ENCODE peak calls at places on chromosomes 13 and 19, in nine cellular contexts. A is astrocyte of the spinal cord; L is A172; B is mucosa of descending colon; D is mucosa of gallbladder; V is stimulated activated CD8-positive, alpha-beta memory T cell treated with anti-CD3 and anti-CD28 coated beads, Interleukin-15, amount 100 ng/mL, for 24 hours; R is EH; N is endothelial cell; U is NCI-H748 treated with DMSO at 0.1 percent for 48 hours. O is an unnamed sample.
A peak's percentile ranks its signal among the peaks of the same experiment; 100 is the strongest.

GRCh38 chr19:31066385-31066784 is 282.9 kb downstream of the TSHZ3 start:
- DNase-seq in A (peak; percentile 66), L (peak; percentile 77), B (no peak), D (no peak), V (no peak), R (peak; percentile 86), N (no peak), U (no peak), O (peak; percentile 82)

GRCh38 chr19:5934779-5935472 is 20.9 kb downstream of the CAPS start:
- DNase-seq in A (peak; percentile 50), L (no peak), B (no peak), D (peak; percentile 32), V (no peak), R (peak; percentile 89), N (no peak), U (no peak), O (peak; percentile 83)

GRCh38 chr19:56670961-56671612 is 470 bp downstream of the ZNF835 start:
- DNase-seq in A (no peak), L (no peak), B (no peak), D (no peak), V (no peak), R (no peak), N (no peak), U (no peak), O (no peak)

GRCh38 chr13:57633950-57634828 is 2.6 kb downstream of the PCDH17 start:
- DNase-seq in A (no peak), L (no peak), B (no peak), D (no peak), V (no peak), R (no peak), N (peak; percentile 28), U (no peak), O (no peak)

GRCh38 chr13:93794197-93794885 is 567.7 kb downstream of the GPC6 start:
- DNase-seq in A (peak; percentile 5), L (no peak), B (no peak), D (no peak), V (peak; percentile 1), R (no peak), N (no peak), U (no peak), O (no peak)

GRCh38 chr19:17325881-17326594 is 8.6 kb downstream of the ANO8 start:
- DNase-seq in A (peak; percentile 32), L (no peak), B (no peak), D (no peak), V (no peak), R (no peak), N (no peak), U (no peak), O (no peak)

GRCh38 chr19:32543107-32543900 is 37.7 kb upstream of the PDCD5 start:
- DNase-seq in A (no peak), L (peak; percentile 89), B (no peak), D (no peak), V (no peak), R (peak; percentile 31), N (no peak), U (no peak), O (no peak)

GRCh38 chr19:15779756-15780476 is 7.5 kb upstream of the OR10H5 start:
- DNase-seq in A (no peak), L (peak; percentile 93), B (peak; percentile 70), D (peak; percentile 85), V (no peak), R (no peak), N (no peak), U (no peak), O (no peak)

GRCh38 chr19:6773323-6773931 is 919 bp downstream of the VAV1 start:
- DNase-seq in A (no peak), L (no peak), B (peak; percentile 85), D (no peak), V (no peak), R (no peak), N (no peak), U (no peak), O (no peak)

GRCh38 chr13:66888698-66889097 is 341.4 kb downstream of the PCDH9 start:
- DNase-seq in A (no peak), L (no peak), B (no peak), D (no peak), V (no peak), R (no peak), N (no peak), U (no peak), O (no peak)

GRCh38 chr19:2332341-2333026 is 4.0 kb downstream of the SPPL2B start:
- DNase-seq in A (no peak), L (no peak), B (peak; percentile 84), D (no peak), V (no peak), R (no peak), N (no peak), U (peak; percentile 25), O (no peak)

O was measured in GM03348.